ENCODE peak calls at places on chromosome 13, in eight cellular contexts. T is K562, A is GM12892, L is uterus, C is transverse colon, Q is adrenal gland, M is H54, K is lower leg skin. F is an unnamed sample.

GRCh38 chr13:30113983-30114491 is 193.3 kb downstream of the KATNAL1 start:
- DNase-seq in T (peak), A (no peak), L (no peak), C (peak), Q (no peak), M (no peak), K (no peak), F (peak)

GRCh38 chr13:88257706-88258105 is 586.5 kb downstream of the SLITRK5 start:
- DNase-seq in T (no peak), A (no peak), L (no peak), C (no peak), Q (no peak), M (no peak), K (no peak), F (no peak)

GRCh38 chr13:99987180-99988047 is 5.8 kb downstream of the ZIC2 start:
- DNase-seq in T (no peak), A (no peak), L (no peak), C (no peak), Q (no peak), M (no peak), K (no peak), F (no peak)

GRCh38 chr13:102394158-102395053 is 7.4 kb downstream of the FGF14 start:
- DNase-seq in T (peak), A (peak), L (peak), C (peak), Q (peak), M (no peak), K (peak), F (peak)

GRCh38 chr13:112806761-112807652 is 117.2 kb downstream of the ATP11A start:
- DNase-seq in T (no peak), A (no peak), L (no peak), C (no peak), Q (peak), M (no peak), K (no peak), F (no peak)

GRCh38 chr13:67390462-67391093 is 160.4 kb upstream of the PCDH9 start:
- DNase-seq in T (no peak), A (no peak), L (no peak), C (no peak), Q (no peak), M (peak), K (no peak), F (no peak)

GRCh38 chr13:50030315-50030714 is 15.1 kb downstream of the KCNRG start:
- DNase-seq in T (no peak), A (no peak), L (no peak), C (no peak), Q (no peak), M (no peak), K (no peak), F (no peak)

GRCh38 chr13:43005460-43006236 is 13.6 kb upstream of the EPSTI1 start:
- DNase-seq in T (no peak), A (no peak), L (no peak), C (no peak), Q (no peak), M (no peak), K (no peak), F (no peak)

GRCh38 chr13:104204177-104204576 is 1138.0 kb upstream of the SLC10A2 start:
- DNase-seq in T (no peak), A (no peak), L (no peak), C (no peak), Q (no peak), M (no peak), K (no peak), F (no peak)

GRCh38 chr13:106083620-106084350 is 451.7 kb downstream of the EFNB2 start:
- DNase-seq in T (peak), A (no peak), L (no peak), C (peak), Q (no peak), M (peak), K (no peak), F (peak)

GRCh38 chr13:32415019-32415418 is 12.9 kb downstream of the N4BP2L1 start:
- DNase-seq in T (peak), A (no peak), L (no peak), C (peak), Q (no peak), M (no peak), K (no peak), F (no peak)

GRCh38 chr13:98495627-98496238 is 81.2 kb downstream of the STK24 start:
- DNase-seq in T (no peak), A (no peak), L (no peak), C (no peak), Q (no peak), M (no peak), K (no peak), F (no peak)

GRCh38 chr13:111343186-111343805 is 22.9 kb downstream of the TEX29 start:
- DNase-seq in T (no peak), A (no peak), L (no peak), C (no peak), Q (no peak), M (no peak), K (no peak), F (no peak)

GRCh38 chr13:77859450-77859849 is 59.2 kb downstream of the EDNRB start:
- DNase-seq in T (no peak), A (no peak), L (peak), C (peak), Q (no peak), M (no peak), K (no peak), F (no peak)

GRCh38 chr13:98576963-98577822 is at the start of gene STK24:
- DNase-seq in T (peak), A (peak), L (peak), C (peak), Q (peak), M (peak), K (no peak), F (peak)

GRCh38 chr13:37618554-37618953 is 20.0 kb upstream of the POSTN start:
- DNase-seq in T (no peak), A (no peak), L (no peak), C (no peak), Q (no peak), M (no peak), K (no peak), F (no peak)

GRCh38 chr13:38415233-38415632 is 65.6 kb downstream of the UFM1 start:
- DNase-seq in T (peak), A (peak), L (no peak), C (peak), Q (no peak), M (no peak), K (no peak), F (no peak)

GRCh38 chr13:72804301-72804700 is 22.4 kb downstream of the PIBF1 start:
- DNase-seq in T (no peak), A (no peak), L (no peak), C (no peak), Q (no peak), M (no peak), K (no peak), F (no peak)

GRCh38 chr13:97249093-97249787 is 27.1 kb downstream of the MBNL2 start:
- DNase-seq in T (no peak), A (no peak), L (no peak), C (no peak), Q (no peak), M (no peak), K (no peak), F (no peak)

GRCh38 chr13:73544175-73544574 is 485.4 kb downstream of the KLF5 start:
- DNase-seq in T (no peak), A (no peak), L (no peak), C (no peak), Q (no peak), M (no peak), K (no peak), F (no peak)

GRCh38 chr13:39536906-39537305 is 66.1 kb downstream of the LHFPL6 start:
- DNase-seq in T (no peak), A (no peak), L (no peak), C (no peak), Q (no peak), M (no peak), K (no peak), F (no peak)

GRCh38 chr13:73938375-73939070 is 195.7 kb downstream of the KLF12 start:
- DNase-seq in T (no peak), A (no peak), L (no peak), C (no peak), Q (no peak), M (peak), K (no peak), F (no peak)

GRCh38 chr13:75305057-75305456 is 176.9 kb downstream of the TBC1D4 start:
- DNase-seq in T (peak), A (no peak), L (no peak), C (no peak), Q (peak), M (no peak), K (no peak), F (no peak)

GRCh38 chr13:29817604-29818378 is 32.6 kb downstream of the UBL3 start:
- DNase-seq in T (no peak), A (peak), L (no peak), C (no peak), Q (no peak), M (no peak), K (no peak), F (no peak)

GRCh38 chr13:98214008-98214643 is 37.1 kb upstream of the RNF113B start:
- DNase-seq in T (no peak), A (no peak), L (peak), C (no peak), Q (no peak), M (no peak), K (no peak), F (peak)

GRCh38 chr13:26011996-26012688 is 39.7 kb downstream of the SHISA2 start:
- DNase-seq in T (no peak), A (no peak), L (no peak), C (no peak), Q (peak), M (no peak), K (no peak), F (peak)

GRCh38 chr13:100100115-100100879 is 11.4 kb downstream of the PCCA start:
- DNase-seq in T (peak), A (no peak), L (peak), C (no peak), Q (peak), M (peak), K (no peak), F (peak)

GRCh38 chr13:60642552-60642951 is 245.5 kb downstream of the TDRD3 start:
- DNase-seq in T (no peak), A (no peak), L (no peak), C (no peak), Q (no peak), M (no peak), K (no peak), F (no peak)

GRCh38 chr13:44844786-44845185 is 144.5 kb downstream of the NUFIP1 start:
- DNase-seq in T (no peak), A (no peak), L (no peak), C (no peak), Q (no peak), M (no peak), K (no peak), F (no peak)

GRCh38 chr13:48320906-48321510 is 17.5 kb downstream of the RB1 start:
- DNase-seq in T (no peak), A (no peak), L (no peak), C (no peak), Q (no peak), M (no peak), K (no peak), F (no peak)

GRCh38 chr13:107210216-107211010 is 642.5 kb upstream of the ARGLU1 start:
- DNase-seq in T (no peak), A (no peak), L (no peak), C (no peak), Q (no peak), M (no peak), K (no peak), F (no peak)

GRCh38 chr13:83378901-83379300 is 503.4 kb downstream of the SLITRK1 start:
- DNase-seq in T (no peak), A (no peak), L (no peak), C (no peak), Q (no peak), M (no peak), K (no peak), F (no peak)

GRCh38 chr13:58620171-58620570 is 988.6 kb downstream of the PCDH17 start:
- DNase-seq in T (no peak), A (no peak), L (no peak), C (no peak), Q (no peak), M (no peak), K (no peak), F (no peak)

DNA sequence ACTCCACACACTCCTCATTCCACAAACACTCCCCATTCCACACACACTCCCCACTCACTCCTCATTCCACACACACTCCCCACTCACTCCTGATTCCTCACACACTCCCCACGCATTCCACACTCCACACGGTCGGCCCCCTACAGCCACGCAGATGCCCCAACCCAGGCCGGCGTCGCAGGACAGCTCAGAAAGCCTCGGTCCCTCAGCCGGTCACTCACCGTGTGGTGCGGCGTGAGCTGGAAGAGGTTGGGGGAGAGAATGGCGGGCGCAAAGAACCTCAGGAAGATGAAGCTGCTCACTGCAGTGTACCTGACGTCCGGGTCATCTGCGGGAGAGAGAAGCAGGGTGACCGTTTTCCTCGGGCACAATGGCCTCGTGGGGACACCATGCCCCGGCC is 39.0 kb upstream of the C13orf46 start:
- DNase-seq in T (no peak), A (no peak), L (no peak), C (no peak), Q (no peak), M (no peak), K (no peak), F (no peak)
- TF ChIP-seq POLR2A in T (no peak), A (no peak), L (no peak), C (no peak), Q (no peak), M (no peak), K (no peak), F (no peak)

DNA sequence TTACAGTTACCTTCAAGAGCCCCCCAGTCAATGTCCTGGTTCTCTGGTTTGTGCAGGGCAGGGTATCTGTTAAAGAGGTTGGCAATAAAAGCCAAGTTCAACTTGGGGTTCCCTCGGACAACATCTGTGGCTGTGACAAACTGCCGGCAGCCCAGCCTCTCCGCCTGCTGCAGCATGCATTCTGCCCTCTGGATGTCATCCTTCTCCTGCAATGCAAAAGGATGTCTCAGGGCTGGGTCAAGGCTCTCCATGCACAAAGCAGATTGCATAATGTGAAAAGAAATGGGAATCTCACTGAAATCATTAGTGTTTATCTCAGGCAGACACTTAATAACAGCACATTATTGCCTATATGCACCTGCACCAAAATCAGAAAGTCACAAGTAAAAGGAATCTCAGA is 35.1 kb downstream of the LCP1 start:
- DNase-seq in T (no peak), A (no peak), L (no peak), C (no peak), Q (peak), M (no peak), K (no peak), F (no peak)
- TF ChIP-seq POLR2A in T (no peak), A (no peak), L (no peak), C (no peak), Q (no peak), M (no peak), K (no peak), F (no peak)

DNA sequence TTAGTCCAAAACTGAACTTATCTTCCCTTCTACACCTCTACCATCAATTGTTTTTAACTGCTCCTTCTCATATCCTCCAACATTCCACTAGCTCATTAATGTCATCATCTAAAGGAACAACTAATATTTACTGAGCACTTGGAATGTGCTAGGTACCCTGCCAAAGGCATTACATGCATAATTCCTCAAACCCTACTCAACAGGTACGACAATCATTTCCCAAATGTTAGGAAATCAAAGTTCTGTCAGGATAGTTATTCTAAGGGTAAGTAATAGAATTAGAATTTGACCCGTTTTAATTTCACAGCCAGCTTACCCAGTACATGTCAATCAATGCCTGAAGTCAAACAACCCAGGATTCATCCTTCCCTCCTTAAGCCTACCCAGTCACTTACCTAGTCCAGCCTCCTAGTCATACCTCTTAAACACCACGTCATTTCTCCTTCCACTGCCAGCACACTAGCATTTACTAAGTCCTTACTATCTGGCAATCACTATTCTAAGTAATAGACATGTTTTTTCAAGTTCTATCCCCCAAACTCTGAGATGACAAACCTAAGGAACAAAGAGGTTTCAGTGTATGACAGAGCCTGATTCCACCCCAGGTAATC is 2.4 kb downstream of the LNX2 start:
- DNase-seq in T (no peak), A (no peak), L (no peak), C (no peak), Q (no peak), M (no peak), K (no peak), F (no peak)
- TF ChIP-seq POLR2A in T (no peak), A (no peak), L (no peak), C (no peak), Q (no peak), M (no peak), K (no peak), F (no peak)

DNA sequence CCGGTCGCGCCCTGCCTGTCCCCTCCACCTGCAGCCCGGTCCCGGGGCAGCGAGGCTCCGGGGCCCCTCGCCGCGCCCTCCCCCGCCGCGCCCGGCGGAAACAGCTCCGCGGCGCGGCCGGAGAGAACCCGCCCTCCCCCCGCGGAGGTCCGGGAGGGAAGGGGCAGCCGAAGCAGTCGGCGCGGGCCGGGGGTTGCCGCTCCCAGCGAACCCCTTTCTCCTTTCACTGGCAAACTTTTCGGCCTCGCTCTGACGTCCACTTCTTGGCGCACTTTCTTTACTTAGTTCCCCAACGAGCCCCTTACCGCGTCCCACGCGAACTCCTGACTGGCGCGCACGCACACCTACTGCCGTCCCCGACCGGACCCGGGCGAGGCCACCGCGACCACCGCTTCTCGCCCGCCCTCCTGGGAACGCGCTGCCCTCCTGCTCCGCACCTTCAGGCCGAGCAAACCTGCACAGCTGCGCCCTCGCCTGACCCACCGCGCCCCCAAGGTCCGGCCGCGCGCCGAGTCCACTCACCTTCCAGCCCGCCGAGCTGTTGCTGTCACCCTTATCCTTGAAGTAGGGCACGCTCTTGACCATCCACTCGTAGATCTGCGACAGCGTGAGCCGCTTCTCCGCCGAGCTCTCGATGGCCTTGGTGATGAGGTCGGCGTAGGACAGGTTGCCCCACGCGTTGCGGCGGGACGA is 1.2 kb downstream of the FOXO1 start:
- DNase-seq in T (peak), A (no peak), L (peak), C (peak), Q (peak), M (no peak), K (no peak), F (peak)
- TF ChIP-seq POLR2A in T (no peak), A (peak), L (no peak), C (no peak), Q (no peak), M (no peak), K (no peak), F (no peak)

GRCh38 chr13:41059896-41060722 is 1.2 kb upstream of the WBP4 start:
- DNase-seq in T (peak), A (peak), L (peak), C (peak), Q (peak), M (peak), K (peak), F (peak)
- TF ChIP-seq POLR2A in T (peak), A (peak), L (peak), C (peak), Q (peak), M (peak), K (no peak), F (no peak)

F was measured in thyroid gland.